ENCODE peak calls at places on chromosomes 13 and 19, in eight cellular contexts. O is WERI-Rb-1; Z is neuronal stem cell; V is ascending aorta; U is upper lobe of right lung; I is adipocyte; T is effector memory CD4-positive, alpha-beta T cell; Y is CD4-positive, alpha-beta T cell. E is an unnamed sample. For H3K9me3, the result is how much of the 10 kb centered on the place peaks cover.

GRCh38 chr19:35784401-35785086 is 9.2 kb downstream of the ARHGAP33 start:
- DNase-seq in O (no peak), Z (no peak), V (no peak), U (no peak), I (no peak), T (no peak), Y (no peak), E (no peak)

GRCh38 chr19:45973564-45974338 is at the start of gene NOVA2:
- DNase-seq in O (peak), Z (peak), V (no peak), U (peak), I (peak), T (no peak), Y (no peak), E (no peak)

GRCh38 chr19:5674734-5675133 is 5.6 kb downstream of the MICOS13 start:
- DNase-seq in O (no peak), Z (no peak), V (no peak), U (no peak), I (no peak), T (no peak), Y (no peak), E (no peak)

GRCh38 chr19:29587059-29587458 is 19.0 kb upstream of the POP4 start:
- DNase-seq in O (no peak), Z (no peak), V (no peak), U (no peak), I (no peak), T (no peak), Y (no peak), E (no peak)

GRCh38 chr13:112588490-112589297 is 741 bp upstream of the TUBGCP3 start:
- DNase-seq in O (no peak), Z (no peak), V (no peak), U (no peak), I (no peak), T (no peak), Y (no peak), E (no peak)

GRCh38 chr13:36531746-36532486 is 99.6 kb downstream of the CCNA1 start:
- DNase-seq in O (no peak), Z (no peak), V (no peak), U (no peak), I (peak), T (no peak), Y (no peak), E (no peak)

GRCh38 chr13:113584205-113584869 is at the start of gene TFDP1:
- DNase-seq in O (peak), Z (peak), V (no peak), U (peak), I (peak), T (peak), Y (peak), E (peak)

GRCh38 chr13:26929971-26930730 is 169.6 kb upstream of the GPR12 start:
- DNase-seq in O (peak), Z (peak), V (no peak), U (peak), I (peak), T (peak), Y (peak), E (peak)

GRCh38 chr19:861099-861755 is 1.8 kb downstream of the CFD start:
- DNase-seq in O (no peak), Z (no peak), V (no peak), U (peak), I (no peak), T (no peak), Y (no peak), E (no peak)

GRCh38 chr19:50213925-50214324 is 10.5 kb downstream of the MYH14 start:
- DNase-seq in O (no peak), Z (no peak), V (no peak), U (no peak), I (no peak), T (no peak), Y (no peak), E (no peak)

GRCh38 chr13:76965759-76966421 is 17.6 kb downstream of the ACOD1 start:
- DNase-seq in O (no peak), Z (no peak), V (no peak), U (no peak), I (peak), T (no peak), Y (no peak), E (no peak)

GRCh38 chr19:32837531-32837930 is 32.0 kb downstream of the SLC7A9 start:
- DNase-seq in O (no peak), Z (no peak), V (no peak), U (no peak), I (no peak), T (no peak), Y (no peak), E (no peak)

GRCh38 chr13:41976491-41976890 is 15.6 kb upstream of the VWA8 start:
- DNase-seq in O (no peak), Z (no peak), V (no peak), U (no peak), I (no peak), T (no peak), Y (no peak), E (no peak)

GRCh38 chr13:39682788-39683187 is 27.3 kb downstream of the COG6 start:
- DNase-seq in O (no peak), Z (no peak), V (no peak), U (no peak), I (no peak), T (no peak), Y (no peak), E (no peak)

GRCh38 chr13:43908156-43909126 is 28.7 kb downstream of the LACC1 start:
- DNase-seq in O (no peak), Z (peak), V (no peak), U (no peak), I (peak), T (no peak), Y (no peak), E (peak)

GRCh38 chr19:45994989-45995714 is at the start of gene CCDC61:
- DNase-seq in O (peak), Z (peak), V (peak), U (peak), I (peak), T (peak), Y (peak), E (peak)

GRCh38 chr19:18156841-18157464 is 4.0 kb downstream of the PIK3R2 start:
- DNase-seq in O (no peak), Z (no peak), V (no peak), U (peak), I (peak), T (no peak), Y (no peak), E (peak)

GRCh38 chr19:55657004-55657747 is 2.3 kb downstream of the U2AF2 start:
- DNase-seq in O (no peak), Z (no peak), V (no peak), U (no peak), I (no peak), T (no peak), Y (no peak), E (peak)

GRCh38 chr13:93225610-93226009 is 997 bp upstream of the GPC6 start:
- DNase-seq in O (no peak), Z (no peak), V (no peak), U (no peak), I (no peak), T (no peak), Y (no peak), E (no peak)

GRCh38 chr19:13788991-13789390 is 6.3 kb upstream of the ZSWIM4 start:
- DNase-seq in O (no peak), Z (no peak), V (no peak), U (no peak), I (peak), T (peak), Y (peak), E (no peak)

GRCh38 chr19:4352701-4353121 is 9.3 kb downstream of the MPND start:
- DNase-seq in O (peak), Z (peak), V (no peak), U (no peak), I (peak), T (peak), Y (peak), E (peak)

GRCh38 chr13:110168999-110169933 is 137.7 kb downstream of the COL4A1 start:
- DNase-seq in O (no peak), Z (no peak), V (no peak), U (no peak), I (peak), T (no peak), Y (no peak), E (no peak)

GRCh38 chr13:108470921-108471320 is 158.5 kb upstream of the MYO16 start:
- DNase-seq in O (no peak), Z (no peak), V (no peak), U (no peak), I (no peak), T (no peak), Y (no peak), E (no peak)

GRCh38 chr13:50016421-50016820 is 1.2 kb downstream of the KCNRG start:
- DNase-seq in O (no peak), Z (no peak), V (no peak), U (no peak), I (peak), T (no peak), Y (no peak), E (no peak)

GRCh38 chr19:18439025-18439909 is 1.3 kb upstream of the ISYNA1 start:
- DNase-seq in O (no peak), Z (no peak), V (no peak), U (no peak), I (peak), T (no peak), Y (no peak), E (no peak)

GRCh38 chr19:7916137-7916907 is 1.7 kb downstream of the TGFBR3L start:
- DNase-seq in O (peak), Z (no peak), V (no peak), U (peak), I (peak), T (peak), Y (peak), E (peak)

GRCh38 chr19:11387154-11388034 is 3.3 kb upstream of the EPOR start:
- DNase-seq in O (no peak), Z (no peak), V (no peak), U (no peak), I (no peak), T (no peak), Y (no peak), E (no peak)

GRCh38 chr13:95403349-95404140 is 102.3 kb upstream of the ABCC4 start:
- DNase-seq in O (no peak), Z (peak), V (no peak), U (no peak), I (no peak), T (no peak), Y (no peak), E (no peak)

GRCh38 chr13:43411741-43412140 is 375.0 kb downstream of the ENOX1 start:
- DNase-seq in O (no peak), Z (no peak), V (no peak), U (no peak), I (no peak), T (no peak), Y (no peak), E (no peak)

GRCh38 chr13:113211774-113212173 is 2.4 kb downstream of the CUL4A start:
- DNase-seq in O (peak), Z (no peak), V (no peak), U (no peak), I (no peak), T (no peak), Y (no peak), E (no peak)

GRCh38 chr19:55384576-55385235 is 614 bp upstream of the TMEM238 start:
- DNase-seq in O (no peak), Z (no peak), V (no peak), U (no peak), I (no peak), T (no peak), Y (no peak), E (no peak)

GRCh38 chr13:36069881-36070366 is 61.3 kb downstream of the DCLK1 start:
- DNase-seq in O (no peak), Z (no peak), V (no peak), U (no peak), I (peak), T (no peak), Y (no peak), E (no peak)

GRCh38 chr13:87498681-87499080 is 172.5 kb upstream of the SLITRK5 start:
- DNase-seq in O (no peak), Z (peak), V (no peak), U (no peak), I (peak), T (no peak), Y (no peak), E (no peak)

GRCh38 chr13:27170521-27171243 is 929 bp downstream of the USP12 start:
- DNase-seq in O (peak), Z (peak), V (no peak), U (peak), I (peak), T (peak), Y (peak), E (peak)

GRCh38 chr13:79340490-79340889 is 65.6 kb downstream of the RBM26 start:
- DNase-seq in O (no peak), Z (no peak), V (no peak), U (no peak), I (peak), T (no peak), Y (no peak), E (no peak)

GRCh38 chr13:28574617-28575142 is 79.8 kb upstream of the FLT1 start:
- DNase-seq in O (no peak), Z (no peak), V (no peak), U (no peak), I (peak), T (no peak), Y (no peak), E (peak)

GRCh38 chr19:12521996-12522395 is 29.3 kb downstream of the ZNF564 start:
- DNase-seq in O (peak), Z (no peak), V (no peak), U (no peak), I (no peak), T (no peak), Y (no peak), E (no peak)
- H3K9me3 ChIP-seq in O (under half), Z (half or more), V (half or more), U (half or more), I (half or more), T (under half), Y (half or more), E (under half)

GRCh38 chr19:37813340-37813739 is 34.0 kb upstream of the ZNF573 start:
- DNase-seq in O (no peak), Z (no peak), V (no peak), U (no peak), I (no peak), T (no peak), Y (no peak), E (no peak)
- H3K9me3 ChIP-seq in O (under half), Z (under half), V (under half), U (under half), I (under half), T (under half), Y (under half), E (under half)

GRCh38 chr13:29578300-29579048 is 17.0 kb downstream of the SLC7A1 start:
- DNase-seq in O (no peak), Z (no peak), V (no peak), U (no peak), I (no peak), T (no peak), Y (no peak), E (peak)

GRCh38 chr13:29579094-29579493 is 16.4 kb downstream of the SLC7A1 start:
- DNase-seq in O (no peak), Z (no peak), V (no peak), U (no peak), I (no peak), T (no peak), Y (no peak), E (peak)

GRCh38 chr13:29582171-29582570 is 13.3 kb downstream of the SLC7A1 start:
- DNase-seq in O (no peak), Z (no peak), V (no peak), U (no peak), I (no peak), T (no peak), Y (no peak), E (peak)

GRCh38 chr13:29583073-29583785 is 12.3 kb downstream of the SLC7A1 start:
- DNase-seq in O (no peak), Z (no peak), V (no peak), U (no peak), I (peak), T (no peak), Y (no peak), E (peak)

GRCh38 chr13:29581666-29582065 is 13.8 kb downstream of the SLC7A1 start:
- DNase-seq in O (no peak), Z (no peak), V (no peak), U (no peak), I (no peak), T (no peak), Y (no peak), E (no peak)
- H3K9me3 ChIP-seq in O (under half), Z (under half), V (under half), U (under half), I (under half), T (under half), Y (under half), E (under half)

GRCh38 chr19:51977346-51977745 is 9.3 kb downstream of the ZNF350 start:
- DNase-seq in O (no peak), Z (no peak), V (no peak), U (no peak), I (no peak), T (no peak), Y (no peak), E (no peak)
- H3K9me3 ChIP-seq in O (under half), Z (half or more), V (half or more), U (half or more), I (half or more), T (half or more), Y (half or more), E (under half)

E was measured in small intestine.